ENCODE peak calls at places on chromosomes 4 and X, in six cellular contexts. X is lower leg skin, S is tibial nerve, D is uterus, A is upper lobe of left lung, V is IMR-90. Y is an unnamed sample.

GRCh38 chr4:136637071-136637777 is 895.1 kb downstream of the PCDH18 start:
- DNase-seq in X (no peak), S (no peak), D (no peak), A (no peak), V (peak; percentile 4), Y (peak; percentile 37)

GRCh38 chr4:108224628-108225053 is 55.9 kb upstream of the LEF1 start:
- DNase-seq in X (no peak), S (no peak), D (no peak), A (no peak), V (peak; percentile 13), Y (peak; percentile 62)

GRCh38 chr4:127586922-127587571 is 45.7 kb upstream of the INTU start:
- DNase-seq in X (no peak), S (no peak), D (no peak), A (no peak), V (peak; percentile 39), Y (peak; percentile 29)

GRCh38 chr4:151807220-151807619 is 46.4 kb upstream of the GATB start:
- DNase-seq in X (peak; percentile 33), S (no peak), D (no peak), A (no peak), V (no peak), Y (no peak)

GRCh38 chrX:6199519-6199918 is 29.1 kb downstream of the NLGN4X start:
- DNase-seq in X (no peak), S (no peak), D (no peak), A (no peak), V (no peak), Y (no peak)

GRCh38 chrX:63426519-63426918 is 75.4 kb upstream of the SPIN4 start:
- DNase-seq in X (no peak), S (no peak), D (no peak), A (no peak), V (no peak), Y (no peak)

GRCh38 chr4:37487668-37488067 is 198.5 kb downstream of the RELL1 start:
- DNase-seq in X (no peak), S (no peak), D (no peak), A (no peak), V (no peak), Y (no peak)

GRCh38 chr4:98166025-98166730 is 22.9 kb upstream of the STPG2 start:
- DNase-seq in X (no peak), S (no peak), D (no peak), A (peak; percentile 21), V (peak; percentile 1), Y (no peak)

GRCh38 chr4:122481766-122482405 is 25.4 kb upstream of the IL2 start:
- DNase-seq in X (no peak), S (no peak), D (no peak), A (no peak), V (no peak), Y (no peak)

GRCh38 chr4:183409463-183409862 is 35.0 kb upstream of the CDKN2AIP start:
- DNase-seq in X (no peak), S (no peak), D (no peak), A (no peak), V (no peak), Y (no peak)

GRCh38 chrX:2913118-2913517 is 16.0 kb downstream of the ARSD start:
- DNase-seq in X (no peak), S (no peak), D (no peak), A (no peak), V (no peak), Y (no peak)

GRCh38 chr4:82851318-82851717 is 39.6 kb downstream of the SEC31A start:
- DNase-seq in X (no peak), S (no peak), D (no peak), A (no peak), V (no peak), Y (no peak)

GRCh38 chr4:20916106-20916505 is 215.8 kb downstream of the PACRGL start:
- DNase-seq in X (no peak), S (no peak), D (no peak), A (no peak), V (no peak), Y (no peak)

GRCh38 chr4:14196141-14196540 is 568.6 kb upstream of the BOD1L1 start:
- DNase-seq in X (peak; percentile 15), S (peak; percentile 22), D (no peak), A (peak; percentile 24), V (peak; percentile 69), Y (no peak)

GRCh38 chr4:156628858-156629257 is 342.7 kb downstream of the PDGFC start:
- DNase-seq in X (no peak), S (no peak), D (no peak), A (no peak), V (no peak), Y (no peak)

GRCh38 chr4:122525865-122526264 is 69.3 kb upstream of the IL2 start:
- DNase-seq in X (no peak), S (no peak), D (no peak), A (no peak), V (no peak), Y (no peak)

GRCh38 chr4:181854142-181854541 is 389.1 kb upstream of the TENM3 start:
- DNase-seq in X (no peak), S (no peak), D (no peak), A (no peak), V (no peak), Y (no peak)

GRCh38 chrX:77447339-77448149 is at the start of gene FGF16:
- DNase-seq in X (no peak), S (no peak), D (no peak), A (no peak), V (no peak), Y (peak; percentile 41)

GRCh38 chr4:73343432-73343831 is 60.7 kb upstream of the ALB start:
- DNase-seq in X (no peak), S (no peak), D (no peak), A (no peak), V (no peak), Y (no peak)

GRCh38 chr4:88219099-88219498 is 60.7 kb upstream of the ABCG2 start:
- DNase-seq in X (no peak), S (no peak), D (no peak), A (no peak), V (peak; percentile 56), Y (peak; percentile 50)

GRCh38 chr4:151035321-151035720 is 20.2 kb upstream of the LRBA start:
- DNase-seq in X (no peak), S (no peak), D (no peak), A (no peak), V (no peak), Y (no peak)

GRCh38 chr4:99536848-99537247 is 26.0 kb downstream of the C4orf17 start:
- DNase-seq in X (no peak), S (no peak), D (no peak), A (no peak), V (no peak), Y (no peak)

GRCh38 chr4:168585168-168586091 is 88.6 kb downstream of the PALLD start:
- DNase-seq in X (peak; percentile 86), S (peak; percentile 91), D (peak; percentile 89), A (peak; percentile 81), V (peak; percentile 82), Y (peak; percentile 26)

GRCh38 chr4:87179751-87180150 is 40.7 kb downstream of the KLHL8 start:
- DNase-seq in X (no peak), S (no peak), D (no peak), A (no peak), V (peak; percentile 67), Y (no peak)

GRCh38 chrX:23729214-23729613 is 13.9 kb downstream of the ACOT9 start:
- DNase-seq in X (no peak), S (no peak), D (no peak), A (no peak), V (no peak), Y (no peak)

GRCh38 chrX:49079489-49080428 is at the start of gene WDR45:
- DNase-seq in X (peak; percentile 65), S (peak; percentile 66), D (peak; percentile 75), A (peak; percentile 75), V (peak; percentile 63), Y (peak; percentile 86)
- TF ChIP-seq POLR2A in X (no peak), S (peak; percentile 72), D (peak; percentile 71), A (peak; percentile 62), V (peak; percentile 60), Y (peak; percentile 78)

GRCh38 chrX:136094962-136095361 is 52.4 kb upstream of the FHL1 start:
- DNase-seq in X (no peak), S (no peak), D (no peak), A (no peak), V (peak; percentile 10), Y (no peak)

DNA sequence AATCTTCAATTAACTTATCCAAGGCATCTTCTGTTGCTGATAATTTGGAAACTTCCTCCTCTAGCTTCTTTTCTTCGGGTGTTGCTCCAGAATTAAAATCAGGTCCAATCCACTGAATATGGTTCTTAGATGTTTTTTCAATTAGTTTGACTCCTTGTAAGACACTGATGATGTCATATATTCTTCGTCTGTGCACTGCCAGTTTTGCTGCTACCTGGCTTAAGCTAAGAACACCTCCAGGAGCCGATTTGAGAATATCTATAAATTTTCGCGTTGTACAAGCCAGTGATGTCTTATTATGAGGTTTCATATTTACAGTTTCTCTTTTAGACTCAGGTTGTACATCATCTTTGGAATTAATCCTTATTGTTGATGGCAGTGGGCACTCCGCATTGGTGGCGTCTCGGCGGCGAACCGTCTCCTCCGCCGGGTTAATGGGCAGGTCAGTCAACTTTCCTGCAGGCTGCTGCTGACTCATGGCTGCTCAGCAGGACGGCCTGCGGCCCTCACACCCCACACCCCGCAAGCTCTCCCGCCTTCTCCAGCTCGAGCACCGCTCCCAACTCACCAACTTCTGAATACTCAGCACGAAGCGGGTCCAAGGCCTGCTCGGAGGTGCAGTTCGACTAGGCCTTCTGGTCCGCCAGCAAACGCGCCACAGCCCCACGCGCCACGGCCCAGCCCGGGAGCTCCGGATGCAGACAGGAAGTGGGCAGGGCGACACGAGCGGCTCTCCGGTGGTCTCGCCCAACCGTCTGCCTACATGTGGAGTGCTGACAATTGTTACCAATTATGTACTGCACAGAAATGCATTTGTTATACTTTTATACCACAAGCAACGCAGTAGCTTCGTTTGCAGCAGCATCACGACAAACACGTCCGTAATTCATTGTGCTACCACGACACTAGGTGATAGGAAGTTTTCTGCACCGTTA is 49.2 kb upstream of the FHL1 start:
- DNase-seq in X (no peak), S (no peak), D (no peak), A (no peak), V (no peak), Y (no peak)
- TF ChIP-seq POLR2A in X (no peak), S (no peak), D (no peak), A (no peak), V (no peak), Y (no peak)

GRCh38 chrX:153366878-153367538 is 33.1 kb downstream of the ZNF275 start:
- DNase-seq in X (no peak), S (no peak), D (no peak), A (no peak), V (no peak), Y (no peak)

GRCh38 chrX:153370293-153371055 is 30.7 kb downstream of the PNMA6E start:
- DNase-seq in X (no peak), S (no peak), D (no peak), A (no peak), V (peak; percentile 4), Y (no peak)

GRCh38 chrX:153366119-153366518 is 32.2 kb downstream of the ZNF275 start:
- DNase-seq in X (no peak), S (no peak), D (no peak), A (no peak), V (no peak), Y (no peak)

GRCh38 chrX:153361781-153362397 is 27.9 kb downstream of the ZNF275 start:
- DNase-seq in X (no peak), S (no peak), D (no peak), A (no peak), V (no peak), Y (no peak)

GRCh38 chrX:153365670-153366069 is 31.7 kb downstream of the ZNF275 start:
- DNase-seq in X (no peak), S (no peak), D (no peak), A (no peak), V (no peak), Y (no peak)
- TF ChIP-seq POLR2A in X (no peak), S (no peak), D (no peak), A (no peak), V (no peak), Y (no peak)

GRCh38 chrX:38803609-38804480 is 2.6 kb downstream of the MID1IP1 start:
- DNase-seq in X (peak; percentile 66), S (peak; percentile 68), D (peak; percentile 77), A (peak; percentile 91), V (peak; percentile 34), Y (peak; percentile 91)
- TF ChIP-seq POLR2A in X (no peak), S (peak; percentile 69), D (peak; percentile 74), A (peak; percentile 80), V (peak; percentile 42), Y (peak; percentile 91)